ENCODE peak calls at places on chromosomes 12 and 14, in four cellular contexts. One of them, this sample, is unnamed. For H3K27me3, the result is how much of the 10 kb centered on the place peaks cover.

GRCh38 chr12:26017484-26018211 is 59.2 kb downstream of the RASSF8 start:
- DNase-seq in left ventricle myocardium inferior: no peak
- DNase-seq in GM23338: peak
- DNase-seq in HL-60: peak
- DNase-seq in this sample: peak

GRCh38 chr14:61388173-61388975 is 67.0 kb downstream of the PRKCH start:
- DNase-seq in left ventricle myocardium inferior: no peak
- DNase-seq in GM23338: no peak
- DNase-seq in HL-60: peak
- DNase-seq in this sample: no peak

GRCh38 chr14:37034410-37035285 is 137.8 kb downstream of the SLC25A21 start:
- DNase-seq in left ventricle myocardium inferior: no peak
- DNase-seq in GM23338: no peak
- DNase-seq in HL-60: no peak
- DNase-seq in this sample: no peak

GRCh38 chr14:22893706-22894105 is 10.7 kb downstream of the REM2 start:
- DNase-seq in left ventricle myocardium inferior: no peak
- DNase-seq in GM23338: no peak
- DNase-seq in HL-60: no peak
- DNase-seq in this sample: no peak

GRCh38 chr14:35353409-35354172 is 51.0 kb downstream of the NFKBIA start:
- DNase-seq in left ventricle myocardium inferior: no peak
- DNase-seq in GM23338: no peak
- DNase-seq in HL-60: no peak
- DNase-seq in this sample: no peak

GRCh38 chr14:77738559-77739250 is 22.3 kb downstream of the SNW1 start:
- DNase-seq in left ventricle myocardium inferior: no peak
- DNase-seq in GM23338: no peak
- DNase-seq in HL-60: no peak
- DNase-seq in this sample: no peak

GRCh38 chr12:100128509-100128908 is 14.2 kb downstream of the BLTP3B start:
- DNase-seq in left ventricle myocardium inferior: peak
- DNase-seq in GM23338: peak
- DNase-seq in HL-60: peak
- DNase-seq in this sample: peak

GRCh38 chr12:67452119-67452805 is 183.1 kb downstream of the CAND1 start:
- DNase-seq in left ventricle myocardium inferior: no peak
- DNase-seq in GM23338: no peak
- DNase-seq in HL-60: no peak
- DNase-seq in this sample: no peak

GRCh38 chr12:54629925-54630324 is 4.8 kb downstream of the LACRT start:
- DNase-seq in left ventricle myocardium inferior: no peak
- DNase-seq in GM23338: no peak
- DNase-seq in HL-60: no peak
- DNase-seq in this sample: no peak

GRCh38 chr14:63276492-63277342 is 42.0 kb downstream of the GPHB5 start:
- DNase-seq in left ventricle myocardium inferior: no peak
- DNase-seq in GM23338: peak
- DNase-seq in HL-60: no peak
- DNase-seq in this sample: no peak

GRCh38 chr14:76977793-76978730 is 50.4 kb downstream of the IRF2BPL start:
- DNase-seq in left ventricle myocardium inferior: peak
- DNase-seq in GM23338: no peak
- DNase-seq in HL-60: peak
- DNase-seq in this sample: no peak

GRCh38 chr14:101120636-101121398 is 217.3 kb upstream of the RTL1 start:
- DNase-seq in left ventricle myocardium inferior: peak
- DNase-seq in GM23338: no peak
- DNase-seq in HL-60: peak
- DNase-seq in this sample: no peak

GRCh38 chr14:80987235-80988032 is 32.0 kb downstream of the TSHR start:
- DNase-seq in left ventricle myocardium inferior: peak
- DNase-seq in GM23338: peak
- DNase-seq in HL-60: peak
- DNase-seq in this sample: peak

GRCh38 chr12:121282072-121282742 is 14.3 kb downstream of the CAMKK2 start:
- DNase-seq in left ventricle myocardium inferior: no peak
- DNase-seq in GM23338: no peak
- DNase-seq in HL-60: no peak
- DNase-seq in this sample: no peak

GRCh38 chr14:80465541-80466220 is 254.4 kb upstream of the DIO2 start:
- DNase-seq in left ventricle myocardium inferior: no peak
- DNase-seq in GM23338: no peak
- DNase-seq in HL-60: no peak
- DNase-seq in this sample: no peak

GRCh38 chr12:47032644-47033043 is 46.8 kb upstream of the PCED1B start:
- DNase-seq in left ventricle myocardium inferior: no peak
- DNase-seq in GM23338: peak
- DNase-seq in HL-60: peak
- DNase-seq in this sample: no peak

GRCh38 chr12:75917083-75917482 is 114.5 kb downstream of the PHLDA1 start:
- DNase-seq in left ventricle myocardium inferior: no peak
- DNase-seq in GM23338: no peak
- DNase-seq in HL-60: no peak
- DNase-seq in this sample: no peak

GRCh38 chr14:91372680-91373495 is 44.7 kb downstream of the CCDC88C start:
- DNase-seq in left ventricle myocardium inferior: no peak
- DNase-seq in GM23338: no peak
- DNase-seq in HL-60: no peak
- DNase-seq in this sample: peak

DNA sequence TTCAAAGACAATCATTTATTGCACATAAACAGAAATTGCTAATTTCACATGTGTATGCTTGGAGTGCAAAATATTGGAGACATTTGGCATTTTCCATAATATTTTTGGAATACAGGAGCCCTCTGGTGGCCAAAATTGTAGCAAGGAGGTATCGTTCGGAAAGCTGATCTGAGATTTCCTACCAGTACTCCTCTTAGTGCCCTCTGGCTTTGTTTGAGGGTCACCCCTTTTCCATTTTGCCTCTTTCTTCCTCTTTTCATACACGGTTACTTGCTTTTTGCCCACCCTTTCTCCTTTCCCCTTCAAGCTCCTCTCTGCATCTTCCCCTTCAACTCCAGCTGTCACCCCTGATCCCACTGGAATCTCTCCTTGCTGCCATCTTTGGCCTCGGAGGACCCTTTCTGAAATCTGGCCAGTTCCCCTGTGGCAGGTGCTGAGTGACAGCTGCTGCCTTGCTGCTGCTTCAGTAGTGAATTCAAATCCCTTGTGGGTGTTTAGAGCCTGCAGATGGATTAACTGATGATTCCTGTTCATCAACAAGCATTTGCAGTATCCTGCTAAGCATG is 164.6 kb upstream of the PARP11 start:
- DNase-seq in left ventricle myocardium inferior: no peak
- DNase-seq in GM23338: peak
- DNase-seq in HL-60: no peak
- DNase-seq in this sample: no peak
- H3K27me3 ChIP-seq in left ventricle myocardium inferior: under half
- H3K27me3 ChIP-seq in GM23338: under half
- H3K27me3 ChIP-seq in HL-60: under half
- H3K27me3 ChIP-seq in this sample: under half

DNA sequence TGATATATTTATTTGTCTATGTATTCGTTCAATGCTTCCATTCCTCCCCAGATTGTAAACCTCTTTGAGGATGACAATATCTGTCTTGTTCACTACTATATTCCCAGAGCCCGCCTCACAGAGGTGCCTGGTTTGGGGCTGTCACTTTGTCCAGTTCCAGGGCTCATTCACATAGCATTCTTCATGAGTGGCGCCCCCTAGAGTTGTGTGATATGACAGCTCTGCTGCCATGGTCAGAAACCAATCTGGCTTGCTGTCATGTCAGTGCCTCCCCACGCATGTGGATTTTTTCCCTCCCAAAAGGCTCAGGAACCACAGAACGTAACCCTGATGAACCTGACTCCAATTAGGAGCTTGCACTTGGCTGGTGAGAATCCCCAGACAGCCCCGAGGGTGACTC is 145.4 kb downstream of the PTPN11 start:
- DNase-seq in left ventricle myocardium inferior: no peak
- DNase-seq in GM23338: peak
- DNase-seq in HL-60: no peak
- DNase-seq in this sample: peak
- TF ChIP-seq CTCF in left ventricle myocardium inferior: no peak
- TF ChIP-seq CTCF in GM23338: peak
- TF ChIP-seq CTCF in HL-60: no peak
- TF ChIP-seq CTCF in this sample: peak

GRCh38 chr12:132619301-132620112 is 931 bp downstream of the P2RX2 start:
- DNase-seq in left ventricle myocardium inferior: no peak
- DNase-seq in GM23338: peak
- DNase-seq in HL-60: no peak
- DNase-seq in this sample: peak
- H3K27me3 ChIP-seq in left ventricle myocardium inferior: half or more
- H3K27me3 ChIP-seq in GM23338: half or more
- H3K27me3 ChIP-seq in HL-60: under half
- H3K27me3 ChIP-seq in this sample: half or more

DNA sequence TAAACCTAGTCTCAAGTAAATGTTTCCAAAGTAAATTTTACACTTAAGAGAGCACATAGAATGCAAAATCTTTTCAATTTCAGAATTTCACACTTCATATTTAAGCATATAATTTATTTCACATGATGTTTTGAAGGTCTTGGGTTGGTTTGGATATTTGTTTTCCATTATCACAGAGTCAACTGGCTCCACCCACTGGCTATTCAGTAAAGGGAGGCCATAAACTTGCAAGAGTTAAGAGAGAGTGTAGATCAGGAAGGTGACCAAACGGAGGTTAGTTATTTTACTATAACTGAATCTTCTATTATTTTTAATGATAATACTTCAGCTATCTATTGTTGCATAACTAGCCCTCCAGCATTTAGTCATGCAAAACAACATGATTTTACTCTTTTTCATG is 6.2 kb upstream of the CPNE8 start:
- DNase-seq in left ventricle myocardium inferior: no peak
- DNase-seq in GM23338: peak
- DNase-seq in HL-60: no peak
- DNase-seq in this sample: no peak
- TF ChIP-seq CTCF in left ventricle myocardium inferior: peak
- TF ChIP-seq CTCF in GM23338: peak
- TF ChIP-seq CTCF in HL-60: no peak
- TF ChIP-seq CTCF in this sample: peak

GRCh38 chr12:4447151-4447550 is 1.5 kb upstream of the FGF6 start:
- DNase-seq in left ventricle myocardium inferior: no peak
- DNase-seq in GM23338: no peak
- DNase-seq in HL-60: no peak
- DNase-seq in this sample: no peak

GRCh38 chr12:4443616-4444015 is 2.0 kb downstream of the FGF6 start:
- DNase-seq in left ventricle myocardium inferior: no peak
- DNase-seq in GM23338: no peak
- DNase-seq in HL-60: no peak
- DNase-seq in this sample: no peak

GRCh38 chr12:4446335-4446734 is 720 bp upstream of the FGF6 start:
- DNase-seq in left ventricle myocardium inferior: no peak
- DNase-seq in GM23338: no peak
- DNase-seq in HL-60: no peak
- DNase-seq in this sample: no peak

GRCh38 chr12:4444031-4444430 is 1.6 kb downstream of the FGF6 start:
- DNase-seq in left ventricle myocardium inferior: no peak
- DNase-seq in GM23338: no peak
- DNase-seq in HL-60: no peak
- DNase-seq in this sample: no peak

DNA sequence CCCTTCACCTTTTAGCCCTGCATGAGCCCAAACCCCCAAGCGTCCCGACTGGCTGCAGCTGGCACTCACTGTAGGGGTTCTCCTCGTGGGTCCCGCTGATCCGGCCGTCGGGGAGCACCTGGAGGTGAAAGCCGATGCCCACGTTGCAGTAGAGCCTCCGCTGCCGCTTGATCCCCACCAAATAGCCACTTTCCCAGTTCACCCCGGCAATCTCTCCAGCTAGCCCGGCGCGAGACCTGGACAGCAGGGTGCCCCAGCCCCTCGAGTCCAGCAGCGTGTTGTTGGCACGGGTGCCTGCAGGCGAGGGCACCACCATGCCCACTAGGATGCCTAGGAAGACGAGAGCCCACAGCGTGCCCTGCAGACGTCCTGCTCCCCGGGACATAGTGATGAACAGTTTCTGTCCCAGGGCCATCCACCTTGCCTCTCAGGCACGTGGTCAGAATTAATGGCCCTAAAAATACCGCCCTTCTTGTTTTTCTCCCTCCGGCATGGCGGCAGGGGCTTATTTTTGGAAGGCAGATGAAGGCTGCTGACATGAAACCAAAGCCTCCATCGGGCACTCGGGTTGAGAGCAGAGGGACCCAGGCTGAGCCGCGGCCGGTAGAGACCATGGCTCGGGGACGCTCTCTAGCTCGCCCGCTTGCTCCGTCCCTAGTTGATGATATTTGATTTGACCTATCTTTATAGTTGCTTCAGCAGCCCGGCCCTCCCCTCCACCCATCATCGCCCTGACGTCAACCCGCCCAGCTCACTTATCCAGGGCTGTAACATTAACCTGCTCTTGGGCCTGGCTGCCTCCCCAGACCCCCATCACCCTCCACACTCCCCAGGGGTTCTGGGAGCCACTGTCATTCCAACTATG is at the start of gene FGF6:
- DNase-seq in left ventricle myocardium inferior: no peak
- DNase-seq in GM23338: no peak
- DNase-seq in HL-60: no peak
- DNase-seq in this sample: no peak
- H3K27me3 ChIP-seq in left ventricle myocardium inferior: under half
- H3K27me3 ChIP-seq in GM23338: under half
- H3K27me3 ChIP-seq in HL-60: under half
- H3K27me3 ChIP-seq in this sample: under half

This sample was measured in BE2C.